ENCODE peak calls at places on chromosomes 3 and 15, in five cellular contexts. Y, D, N, K and U are unnamed samples. For H3K36me3 and H3K9me3, the result is how much of the 10 kb centered on the place peaks cover.

GRCh38 chr3:30042274-30042859 is 564.0 kb upstream of the TGFBR2 start:
- DNase-seq in N (no peak), K (peak), Y (peak), D (peak), U (peak)

GRCh38 chr3:23831517-23832394 is 26.0 kb downstream of the UBE2E1 start:
- DNase-seq in Y (no peak), K (no peak), D (no peak), N (no peak), U (no peak)

GRCh38 chr3:50242778-50243551 is 7.0 kb downstream of the GNAI2 start:
- DNase-seq in Y (no peak), D (peak), K (no peak), N (peak), U (no peak)

GRCh38 chr3:11077466-11077865 is 76.8 kb upstream of the HRH1 start:
- DNase-seq in N (no peak), Y (no peak), K (no peak), D (no peak), U (no peak)

GRCh38 chr3:62940763-62941632 is 65.8 kb upstream of the CADPS start:
- DNase-seq in N (no peak), K (no peak), D (no peak), Y (no peak), U (no peak)

GRCh38 chr3:176561826-176562225 is 635.5 kb downstream of the TBL1XR1 start:
- DNase-seq in Y (no peak), D (no peak), N (no peak), K (no peak), U (no peak)

GRCh38 chr3:141201122-141201521 is 30.5 kb upstream of the PXYLP1 start:
- DNase-seq in D (no peak), Y (no peak), N (no peak), K (no peak), U (no peak)

GRCh38 chr15:84953136-84953535 is 28.5 kb upstream of the PDE8A start:
- DNase-seq in K (no peak), N (no peak), Y (no peak), D (no peak), U (no peak)

GRCh38 chr3:121748638-121749275 is 784 bp downstream of the GOLGB1 start:
- DNase-seq in Y (no peak), N (no peak), K (peak), D (peak), U (no peak)

GRCh38 chr3:107367353-107367752 is 9.9 kb upstream of the CCDC54 start:
- DNase-seq in K (no peak), N (no peak), Y (peak), D (no peak), U (no peak)

GRCh38 chr3:89957461-89957860 is 850.0 kb downstream of the EPHA3 start:
- DNase-seq in D (no peak), K (no peak), Y (no peak), N (no peak), U (no peak)

DNA sequence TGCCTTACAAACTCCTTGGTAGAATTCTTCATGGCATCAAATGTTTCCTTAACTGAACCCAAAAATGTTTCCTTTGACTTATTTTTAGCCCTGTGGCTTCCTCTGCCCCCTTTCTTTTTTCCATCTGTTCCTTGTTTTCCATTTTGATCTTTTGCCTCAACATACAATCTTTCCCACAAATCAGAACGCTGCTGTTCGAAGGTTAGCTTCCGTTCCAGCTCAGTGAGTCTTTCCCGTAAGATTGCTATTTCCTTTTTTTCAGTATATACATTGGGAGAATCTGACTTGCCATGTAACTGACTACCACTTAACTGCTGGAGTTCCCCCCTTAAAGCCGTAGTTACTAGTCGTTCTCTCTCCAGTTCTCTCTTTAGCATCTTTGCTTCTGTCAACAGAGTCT is 41.2 kb downstream of the PIGB start:
- DNase-seq in K (no peak), N (no peak), Y (no peak), D (no peak), U (no peak)
- H3K36me3 ChIP-seq in K (under half), N (under half), Y (under half), D (under half), U (under half)

GRCh38 chr3:48058089-48058488 is 41.9 kb upstream of the MAP4 start:
- DNase-seq in Y (no peak), N (no peak), K (no peak), D (no peak), U (no peak)
- H3K9me3 ChIP-seq in Y (under half), N (under half), K (under half), D (under half), U (under half)

DNA sequence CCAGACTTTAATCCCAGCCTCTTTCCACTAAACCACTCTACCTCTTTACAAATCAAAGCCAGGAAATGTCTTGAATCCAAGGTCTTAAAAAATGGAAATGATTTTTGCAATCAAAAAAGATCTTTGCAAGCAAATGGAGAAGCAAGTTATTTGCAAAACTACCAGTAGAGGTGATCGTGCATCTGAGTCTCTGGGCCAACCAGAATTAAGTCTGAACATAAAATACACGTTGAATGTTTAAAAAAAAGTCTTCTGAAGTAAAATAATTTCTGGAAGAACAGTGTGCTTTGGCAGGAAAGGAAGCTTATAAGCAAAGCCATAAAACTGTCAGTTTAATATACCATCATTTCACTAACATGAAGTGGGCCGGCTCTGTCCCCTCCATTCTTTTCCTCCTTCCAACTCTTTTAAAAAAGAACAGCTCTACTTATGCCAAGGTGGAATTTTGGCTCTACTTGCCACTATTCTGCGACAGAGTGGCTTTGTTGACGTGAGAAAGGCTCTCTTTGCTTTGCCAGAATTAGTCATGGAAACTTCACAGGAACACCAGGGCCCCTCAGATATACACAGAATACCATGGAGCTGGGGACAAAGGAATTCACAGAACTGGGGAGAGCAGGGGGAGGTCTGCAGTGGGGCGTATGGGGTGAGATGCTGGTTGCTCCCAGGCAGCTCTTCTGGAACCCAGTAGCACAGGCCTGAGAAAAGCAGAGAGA is 29.8 kb downstream of the FSTL1 start:
- DNase-seq in Y (no peak), D (peak), N (no peak), K (no peak), U (no peak)
- TF ChIP-seq CTCF in Y (no peak), D (no peak), N (no peak), K (no peak), U (no peak)

GRCh38 chr3:12608368-12608767 is 51.5 kb downstream of the MKRN2 start:
- DNase-seq in D (no peak), Y (no peak), N (no peak), K (no peak), U (no peak)
- H3K36me3 ChIP-seq in D (half or more), Y (under half), N (under half), K (under half), U (half or more)

GRCh38 chr15:22253676-22254408 is 173.5 kb downstream of the OR4M2 start:
- DNase-seq in D (no peak), N (no peak), K (no peak), Y (no peak), U (no peak)
- H3K9me3 ChIP-seq in D (under half), N (under half), K (under half), Y (under half), U (under half)

GRCh38 chr3:60046212-60046611 is 996.4 kb upstream of the CFAP20DC start:
- DNase-seq in D (no peak), Y (no peak), N (no peak), K (no peak), U (no peak)

GRCh38 chr3:60047426-60048200 is 997.8 kb upstream of the CFAP20DC start:
- DNase-seq in K (no peak), D (no peak), Y (no peak), N (no peak), U (no peak)

GRCh38 chr3:60048447-60048848 is 998.6 kb upstream of the CFAP20DC start:
- DNase-seq in D (no peak), N (no peak), K (no peak), Y (no peak), U (no peak)

GRCh38 chr3:60045686-60046085 is 995.9 kb upstream of the CFAP20DC start:
- DNase-seq in D (no peak), K (no peak), N (no peak), Y (no peak), U (no peak)
- TF ChIP-seq CTCF in D (no peak), K (no peak), N (no peak), Y (no peak), U (no peak)

DNA sequence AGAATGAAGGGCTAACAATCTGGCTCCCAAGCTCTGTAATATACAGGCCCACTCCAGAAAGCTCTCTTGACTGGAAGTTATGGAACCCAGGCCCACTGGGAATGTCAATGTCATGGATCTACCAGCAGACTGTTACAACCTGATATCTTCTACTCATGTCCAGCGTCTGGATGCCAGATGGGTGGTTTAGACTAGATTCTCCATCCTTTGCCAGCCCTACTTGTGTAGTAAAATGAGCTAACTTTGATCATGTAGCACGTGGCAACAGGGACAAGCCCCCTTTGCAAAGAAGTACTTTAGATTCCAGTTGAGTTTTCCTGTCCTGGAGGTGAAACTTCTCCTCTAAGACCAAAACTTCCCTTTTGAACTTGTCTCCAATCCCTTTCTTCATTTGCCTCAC is 55.1 kb downstream of the HEG1 start:
- DNase-seq in N (no peak), K (no peak), D (peak), Y (no peak), U (no peak)
- H3K36me3 ChIP-seq in N (under half), K (under half), D (under half), Y (under half), U (half or more)

GRCh38 chr15:62262305-62262941 is 97.3 kb upstream of the C2CD4B start:
- DNase-seq in K (no peak), Y (no peak), D (no peak), N (no peak), U (no peak)
- H3K9me3 ChIP-seq in K (under half), Y (under half), D (under half), N (under half), U (under half)